ENCODE peak calls at places on chromosomes 12 and 14, in six cellular contexts. V, J, A, F, T and N are unnamed samples.

GRCh38 chr12:114835031-114835430 is 151.1 kb upstream of the TBX3 start:
- DNase-seq in V (no peak), J (peak), A (no peak), F (no peak), T (no peak), N (no peak)

GRCh38 chr14:61562321-61563161 is 132.8 kb upstream of the HIF1A start:
- DNase-seq in V (peak), J (peak), A (no peak), F (no peak), T (no peak), N (peak)

GRCh38 chr14:71626281-71626835 is 305.9 kb upstream of the RGS6 start:
- DNase-seq in V (no peak), J (no peak), A (no peak), F (no peak), T (no peak), N (no peak)

GRCh38 chr14:62126885-62127478 is 364.8 kb downstream of the SNAPC1 start:
- DNase-seq in V (peak), J (peak), A (no peak), F (no peak), T (no peak), N (peak)

GRCh38 chr12:8948711-8949524 is 527 bp downstream of the M6PR start:
- DNase-seq in V (peak), J (peak), A (no peak), F (no peak), T (no peak), N (no peak)

GRCh38 chr12:104219908-104220404 is 4.4 kb downstream of the TXNRD1 start:
- DNase-seq in V (peak), J (peak), A (no peak), F (peak), T (no peak), N (no peak)

GRCh38 chr12:73235387-73235786 is 963.2 kb downstream of the TRHDE start:
- DNase-seq in V (no peak), J (no peak), A (no peak), F (no peak), T (no peak), N (no peak)

GRCh38 chr14:77141592-77142288 is at the start of gene ZDHHC22:
- DNase-seq in V (no peak), J (no peak), A (no peak), F (no peak), T (no peak), N (no peak)

GRCh38 chr14:32010561-32011188 is 66.4 kb upstream of the ARHGAP5 start:
- DNase-seq in V (peak), J (peak), A (no peak), F (no peak), T (no peak), N (peak)

GRCh38 chr12:82176016-82176415 is 182.2 kb downstream of the CCDC59 start:
- DNase-seq in V (no peak), J (no peak), A (no peak), F (no peak), T (no peak), N (no peak)

GRCh38 chr12:62762645-62763044 is 172.3 kb downstream of the PPM1H start:
- DNase-seq in V (no peak), J (no peak), A (no peak), F (no peak), T (no peak), N (no peak)

GRCh38 chr14:101001311-101002069 is 98.0 kb upstream of the RTL1 start:
- DNase-seq in V (peak), J (peak), A (no peak), F (no peak), T (no peak), N (peak)

GRCh38 chr14:102930138-102930752 is 7.8 kb downstream of the AMN start:
- DNase-seq in V (no peak), J (no peak), A (no peak), F (no peak), T (no peak), N (no peak)

GRCh38 chr14:102927346-102927877 is 4.9 kb downstream of the AMN start:
- DNase-seq in V (peak), J (no peak), A (no peak), F (peak), T (no peak), N (no peak)

GRCh38 chr14:102927878-102928411 is 5.5 kb downstream of the AMN start:
- DNase-seq in V (no peak), J (no peak), A (no peak), F (no peak), T (no peak), N (no peak)

GRCh38 chr14:102929349-102930137 is 7.1 kb downstream of the AMN start:
- DNase-seq in V (no peak), J (no peak), A (no peak), F (no peak), T (no peak), N (no peak)

DNA sequence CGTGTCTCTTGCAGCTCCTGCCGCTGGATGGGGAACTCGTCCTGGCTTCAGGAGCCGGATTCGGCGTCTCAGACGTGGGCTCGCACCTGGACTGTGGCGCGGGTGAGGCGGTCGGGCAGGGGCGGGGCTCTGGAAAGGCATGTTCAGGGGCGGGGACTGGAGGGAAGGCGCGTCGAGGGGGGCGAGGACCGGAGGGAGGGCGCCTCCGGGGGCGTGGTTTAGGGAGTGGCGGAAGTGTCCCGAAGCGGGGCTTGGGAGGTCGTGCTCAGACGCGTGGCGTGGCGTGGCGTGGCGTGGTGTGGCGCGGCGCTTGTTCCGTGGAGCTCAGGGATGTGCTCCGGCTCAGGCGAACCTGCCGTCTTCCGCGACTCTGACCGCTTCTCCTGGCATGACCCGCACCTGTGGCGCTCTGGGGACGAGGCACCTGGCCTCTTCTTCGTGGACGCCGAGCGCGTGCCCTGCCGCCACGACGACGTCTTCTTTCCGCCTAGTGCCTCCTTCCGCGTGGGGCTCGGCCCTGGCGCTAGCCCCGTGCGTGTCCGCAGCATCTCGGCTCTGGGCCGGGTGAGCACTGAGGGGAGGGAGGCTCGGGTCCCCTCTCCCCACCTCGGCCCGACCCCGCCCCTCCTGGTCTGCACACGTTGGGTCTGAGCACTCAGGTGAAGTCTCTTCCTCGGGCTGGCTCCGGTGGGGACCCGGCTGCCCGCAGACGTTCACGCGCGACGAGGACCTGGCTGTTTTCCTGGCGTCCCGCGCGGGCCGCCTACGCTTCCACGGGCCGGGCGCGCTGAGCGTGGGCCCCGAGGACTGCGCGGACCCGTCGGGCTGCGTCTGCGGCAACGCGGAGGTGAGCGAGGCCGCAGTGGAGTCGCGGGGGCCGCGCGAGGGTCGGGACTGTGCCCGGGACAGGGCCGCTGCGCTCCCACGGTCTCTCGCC is 6.2 kb downstream of the AMN start:
- DNase-seq in V (peak), J (peak), A (no peak), F (peak), T (peak), N (no peak)
- H3K4me3 ChIP-seq in V (peak), J (peak), A (peak), F (peak), T (peak), N (peak)

GRCh38 chr12:31662176-31662849 is 2.8 kb downstream of the ETFBKMT start:
- DNase-seq in V (no peak), J (no peak), A (no peak), F (no peak), T (no peak), N (no peak)

GRCh38 chr12:31658743-31659086 is 773 bp upstream of the ETFBKMT start:
- DNase-seq in V (no peak), J (no peak), A (no peak), F (no peak), T (no peak), N (no peak)

GRCh38 chr12:31655792-31656191 is 3.7 kb upstream of the ETFBKMT start:
- DNase-seq in V (peak), J (no peak), A (no peak), F (no peak), T (no peak), N (no peak)

GRCh38 chr12:31655208-31655607 is 4.3 kb upstream of the ETFBKMT start:
- DNase-seq in V (no peak), J (no peak), A (no peak), F (no peak), T (no peak), N (no peak)

DNA sequence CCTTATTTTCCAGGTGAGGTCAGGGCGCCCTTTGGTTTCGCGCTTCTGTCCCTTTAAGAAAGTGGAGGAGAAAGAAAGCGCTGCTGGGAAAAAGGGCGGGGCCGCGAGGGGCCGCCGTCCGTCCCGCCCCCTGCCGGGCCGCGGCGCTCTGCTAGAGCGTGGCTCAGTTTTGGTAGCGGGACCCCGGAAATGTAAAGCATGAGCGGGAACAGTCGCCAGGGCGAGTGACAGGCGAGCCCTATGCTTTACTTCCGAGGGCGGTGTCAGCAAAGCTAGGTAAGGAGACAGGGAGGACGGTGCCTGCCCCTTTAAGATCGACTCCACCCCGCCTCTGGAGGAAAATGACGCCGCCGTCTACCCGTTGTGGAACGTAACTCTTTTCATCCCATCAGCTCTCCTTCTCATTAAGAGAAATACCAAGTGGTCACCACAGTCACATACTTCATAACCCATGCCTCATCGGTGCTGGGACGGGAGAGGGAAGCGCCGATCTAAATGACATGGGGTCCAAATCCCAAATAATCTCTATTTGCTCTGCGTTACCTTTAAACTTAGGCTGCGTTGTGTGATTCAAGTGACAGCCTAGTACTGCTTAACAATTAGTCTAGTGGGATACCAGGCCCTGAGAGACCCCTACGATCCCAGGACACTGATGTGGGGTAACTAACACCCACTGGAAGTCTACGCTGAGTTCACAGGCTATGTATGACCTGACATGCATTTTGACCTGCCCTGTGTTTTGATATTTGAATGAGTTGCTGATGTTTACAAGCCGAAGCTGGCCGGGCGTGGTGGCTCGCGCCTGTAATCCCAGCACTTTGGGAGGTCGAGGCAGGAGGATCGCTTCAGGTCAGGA is at the start of gene ETFBKMT:
- DNase-seq in V (peak), J (peak), A (peak), F (peak), T (peak), N (peak)
- TF ChIP-seq CTCF in V (peak), J (peak), A (peak), F (peak), T (peak), N (peak)

GRCh38 chr12:58728397-58728796 is 191.9 kb downstream of the LRIG3 start:
- DNase-seq in V (peak), J (peak), A (no peak), F (no peak), T (no peak), N (no peak)

GRCh38 chr12:58731096-58731495 is 189.2 kb downstream of the LRIG3 start:
- DNase-seq in V (no peak), J (no peak), A (no peak), F (no peak), T (no peak), N (no peak)

GRCh38 chr12:58727526-58727925 is 192.8 kb downstream of the LRIG3 start:
- DNase-seq in V (peak), J (peak), A (no peak), F (no peak), T (no peak), N (no peak)

DNA sequence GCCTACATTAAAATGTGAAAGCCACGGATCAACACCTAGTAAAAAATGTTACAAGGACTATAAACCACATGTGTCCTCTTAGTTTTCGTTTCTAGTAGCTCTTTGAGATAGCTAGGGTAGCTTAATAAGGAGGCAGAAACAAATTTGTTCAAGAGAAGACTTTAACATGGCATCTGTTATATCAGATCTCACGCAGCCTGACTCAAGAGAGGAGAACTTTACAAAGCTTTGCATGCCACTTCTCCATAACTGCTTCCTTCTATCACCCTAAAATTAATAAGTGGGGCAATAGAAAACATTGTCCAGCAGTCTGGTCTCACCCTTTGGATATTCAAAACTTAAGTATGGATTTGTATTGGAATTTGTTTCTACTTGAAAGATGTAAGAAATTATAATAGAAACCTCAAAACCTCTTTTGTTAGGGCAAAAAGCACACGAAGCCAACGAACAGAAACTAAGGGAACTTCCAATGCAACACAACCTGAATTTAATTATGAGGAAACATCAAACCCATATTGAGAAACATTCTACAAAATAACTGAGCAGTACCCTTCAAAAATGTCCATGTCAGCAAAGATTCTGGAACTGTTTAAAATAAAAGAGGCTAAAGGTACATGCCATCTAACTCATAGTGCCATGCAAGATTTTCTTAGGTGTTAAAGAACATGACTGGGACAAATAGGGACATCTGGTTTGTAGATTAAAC is 194.8 kb downstream of the LRIG3 start:
- DNase-seq in V (no peak), J (no peak), A (no peak), F (no peak), T (no peak), N (no peak)
- H3K4me3 ChIP-seq in V (no peak), J (no peak), A (no peak), F (no peak), T (no peak), N (no peak)

GRCh38 chr12:45302621-45303020 is 86.7 kb downstream of the ANO6 start:
- DNase-seq in V (peak), J (no peak), A (no peak), F (no peak), T (no peak), N (no peak)
- TF ChIP-seq CTCF in V (no peak), J (no peak), A (no peak), F (no peak), T (no peak), N (no peak)

GRCh38 chr12:16788888-16789790 is 183.2 kb upstream of the LMO3 start:
- DNase-seq in V (no peak), J (no peak), A (no peak), F (no peak), T (no peak), N (no peak)
- H3K4me3 ChIP-seq in V (no peak), J (no peak), A (no peak), F (no peak), T (no peak), N (no peak)